ENCODE peak calls at places on chromosome 21, in ten cellular contexts. D is GM04504; Y is right atrium auricular region; H is Peyer's patch; W is effector CD4-positive, alpha-beta T cell; Q is left ventricle myocardium superior; V is HEK293T; M is hypothalamus; P is activated CD8-positive, alpha-beta memory T cell treated with anti-CD3 and anti-CD28 coated beads, Interleukin-2, amount 10 ng/mL, durations not matched to agents 7 days and 5 days; Z is NCI-H524. N is an unnamed sample.

GRCh38 chr21:37435120-37435519 is 68.5 kb downstream of the DYRK1A start:
- DNase-seq in Y (no peak), D (peak), P (peak), W (peak), V (peak), Q (peak), M (peak), Z (peak), H (peak), N (peak)

GRCh38 chr21:42696026-42696380 is 42.6 kb downstream of the PDE9A start:
- DNase-seq in Q (no peak), P (no peak), D (no peak), W (no peak), H (no peak), M (no peak), V (no peak), Z (no peak), Y (no peak), N (no peak)

GRCh38 chr21:43311303-43311817 is 115.6 kb downstream of the SIK1 start:
- DNase-seq in Z (peak), M (no peak), Y (no peak), Q (no peak), P (no peak), D (no peak), W (no peak), V (no peak), H (no peak), N (no peak)

GRCh38 chr21:15422761-15423160 is 307.0 kb upstream of the USP25 start:
- DNase-seq in V (no peak), Q (no peak), W (no peak), D (no peak), P (no peak), Z (no peak), Y (no peak), H (no peak), M (no peak), N (no peak)

GRCh38 chr21:25878334-25878733 is 143.6 kb downstream of the GABPA start:
- DNase-seq in P (no peak), D (no peak), H (no peak), Z (no peak), Y (no peak), M (no peak), W (no peak), V (no peak), Q (no peak), N (no peak)

GRCh38 chr21:35198004-35198403 is 148.9 kb upstream of the RUNX1 start:
- DNase-seq in W (no peak), V (no peak), Q (no peak), Y (no peak), H (no peak), Z (no peak), D (peak), M (no peak), P (no peak), N (no peak)

GRCh38 chr21:45470087-45470515 is 65.1 kb downstream of the COL18A1 start:
- DNase-seq in V (no peak), Z (no peak), Y (no peak), W (no peak), M (no peak), Q (peak), P (no peak), H (no peak), D (peak), N (no peak)

GRCh38 chr21:31866077-31866511 is 6.7 kb upstream of the HUNK start:
- DNase-seq in Q (peak), V (peak), Z (peak), Y (peak), M (peak), W (peak), P (peak), H (peak), D (no peak), N (no peak)

GRCh38 chr21:40115775-40116174 is 248.5 kb downstream of the PCP4 start:
- DNase-seq in D (no peak), H (no peak), M (no peak), Q (no peak), Z (no peak), V (no peak), W (no peak), Y (no peak), P (no peak), N (no peak)

GRCh38 chr21:33268736-33269441 is 2.7 kb downstream of the IL10RB start:
- DNase-seq in W (peak), H (peak), P (no peak), Q (peak), D (no peak), Y (no peak), V (no peak), Z (no peak), M (no peak), N (no peak)

GRCh38 chr21:37450385-37451044 is 83.9 kb downstream of the DYRK1A start:
- DNase-seq in M (no peak), W (no peak), Z (no peak), P (no peak), H (no peak), Q (no peak), Y (no peak), D (no peak), V (no peak), N (no peak)

GRCh38 chr21:39972976-39973375 is 105.7 kb downstream of the PCP4 start:
- DNase-seq in P (no peak), M (no peak), D (no peak), Q (no peak), Z (no peak), V (no peak), H (no peak), Y (no peak), W (no peak), N (no peak)

GRCh38 chr21:33247596-33247995 is 17.9 kb downstream of the IFNAR2 start:
- DNase-seq in V (no peak), D (no peak), Y (no peak), W (no peak), Z (peak), P (no peak), Q (no peak), M (no peak), H (no peak), N (no peak)

GRCh38 chr21:34023691-34024381 is 49.5 kb upstream of the MRPS6 start:
- DNase-seq in V (no peak), M (no peak), D (no peak), H (no peak), Y (no peak), W (no peak), Z (no peak), P (no peak), Q (no peak), N (no peak)

GRCh38 chr21:31911138-31911907 is 38.5 kb downstream of the HUNK start:
- DNase-seq in P (no peak), M (no peak), Q (no peak), H (no peak), Y (no peak), D (peak), V (no peak), Z (no peak), W (no peak), N (no peak)

GRCh38 chr21:36785615-36786014 is 86.7 kb downstream of the SIM2 start:
- DNase-seq in W (no peak), Q (no peak), V (no peak), P (no peak), H (no peak), D (no peak), Y (no peak), M (no peak), Z (no peak), N (no peak)

GRCh38 chr21:31744162-31744800 is 12.4 kb upstream of the SCAF4 start:
- DNase-seq in W (no peak), D (no peak), H (no peak), V (no peak), Z (no peak), P (no peak), Q (no peak), M (no peak), Y (no peak), N (no peak)

GRCh38 chr21:37711294-37711844 is 204.9 kb downstream of the KCNJ6 start:
- DNase-seq in Y (no peak), Z (peak), M (no peak), P (no peak), W (no peak), V (no peak), Q (no peak), H (no peak), D (no peak), N (no peak)

GRCh38 chr21:44967082-44968047 is 27.5 kb downstream of the SLX9 start:
- DNase-seq in Y (no peak), Q (no peak), D (no peak), P (no peak), M (no peak), W (no peak), V (no peak), Z (no peak), H (no peak), N (no peak)

N was measured in T-helper 22 cell.